ENCODE peak calls at places on chromosomes 1 and 21, in six cellular contexts. Z, J, W, N, S and U are unnamed samples.

GRCh38 chr1:155177918-155178281 is 4.3 kb downstream of the TRIM46 start:
- DNase-seq in J (no peak), Z (no peak), S (no peak), N (no peak), W (no peak), U (no peak)

GRCh38 chr1:219385786-219386427 is 212.2 kb downstream of the LYPLAL1 start:
- DNase-seq in Z (peak), S (peak), W (no peak), N (peak), J (peak), U (peak)

GRCh38 chr1:208069908-208070307 is 159.0 kb upstream of the CD34 start:
- DNase-seq in S (no peak), N (no peak), W (no peak), J (no peak), Z (no peak), U (no peak)

GRCh38 chr1:14262582-14262981 is 335.9 kb upstream of the KAZN start:
- DNase-seq in N (no peak), Z (no peak), W (no peak), J (no peak), S (peak), U (no peak)

GRCh38 chr1:116902718-116903390 is 6.9 kb upstream of the PTGFRN start:
- DNase-seq in Z (no peak), S (no peak), J (no peak), N (peak), W (no peak), U (no peak)

GRCh38 chr1:14710331-14710730 is 111.8 kb downstream of the KAZN start:
- DNase-seq in Z (no peak), N (no peak), S (no peak), W (no peak), J (no peak), U (no peak)

GRCh38 chr1:202671388-202671787 is 38.9 kb downstream of the SYT2 start:
- DNase-seq in S (no peak), J (peak), W (no peak), Z (no peak), N (no peak), U (no peak)

GRCh38 chr1:27557596-27558340 is 46.2 kb downstream of the AHDC1 start:
- DNase-seq in J (no peak), W (no peak), S (no peak), N (no peak), Z (no peak), U (no peak)

GRCh38 chr1:109927908-109928307 is 17.3 kb downstream of the CSF1 start:
- DNase-seq in W (no peak), N (no peak), J (peak), Z (no peak), S (no peak), U (no peak)

GRCh38 chr21:27171704-27172103 is 204.8 kb upstream of the ADAMTS5 start:
- DNase-seq in N (no peak), Z (no peak), J (no peak), S (no peak), W (no peak), U (no peak)

GRCh38 chr1:56758135-56758534 is 61.1 kb downstream of the FYB2 start:
- DNase-seq in S (no peak), J (peak), N (peak), W (no peak), Z (no peak), U (no peak)

GRCh38 chr21:34946385-34947121 is 102.5 kb downstream of the RUNX1 start:
- DNase-seq in Z (peak), S (no peak), J (no peak), N (no peak), W (no peak), U (no peak)

GRCh38 chr1:64042331-64043100 is 160.9 kb upstream of the UBE2U start:
- DNase-seq in Z (no peak), J (peak), W (no peak), S (no peak), N (no peak), U (no peak)

GRCh38 chr1:32012709-32013385 is 821 bp upstream of the KHDRBS1 start:
- DNase-seq in W (no peak), J (no peak), S (no peak), N (no peak), Z (no peak), U (no peak)

GRCh38 chr1:205286335-205286950 is 35.1 kb downstream of the NUAK2 start:
- DNase-seq in W (no peak), N (peak), J (no peak), Z (peak), S (no peak), U (peak)

GRCh38 chr1:165875171-165875570 is 47.8 kb downstream of the UCK2 start:
- DNase-seq in W (no peak), Z (peak), S (no peak), J (peak), N (peak), U (no peak)

GRCh38 chr1:176735201-176735600 is 272.2 kb downstream of the PAPPA2 start:
- DNase-seq in N (no peak), S (no peak), J (no peak), W (no peak), Z (no peak), U (no peak)

GRCh38 chr21:17711896-17712295 is 99.2 kb upstream of the BTG3 start:
- DNase-seq in W (no peak), N (no peak), J (no peak), S (no peak), Z (no peak), U (no peak)

GRCh38 chr1:18944810-18945209 is 11.7 kb downstream of the IFFO2 start:
- DNase-seq in J (no peak), W (no peak), S (no peak), Z (no peak), N (no peak), U (no peak)

GRCh38 chr1:118210051-118210722 is 25.2 kb upstream of the SPAG17 start:
- DNase-seq in N (no peak), Z (no peak), W (no peak), S (no peak), J (no peak), U (no peak)

GRCh38 chr1:209862598-209863498 is 35.1 kb downstream of the UTP25 start:
- DNase-seq in J (no peak), S (no peak), W (no peak), N (no peak), Z (no peak), U (no peak)

GRCh38 chr1:62746086-62746808 is 37.7 kb upstream of the ATG4C start:
- DNase-seq in Z (no peak), S (peak), W (no peak), J (no peak), N (peak), U (peak)

GRCh38 chr1:62744594-62745577 is 39.0 kb upstream of the ATG4C start:
- DNase-seq in W (no peak), Z (no peak), S (no peak), J (no peak), N (no peak), U (no peak)

GRCh38 chr1:62746809-62747138 is 37.2 kb upstream of the ATG4C start:
- DNase-seq in S (no peak), N (no peak), W (no peak), Z (no peak), J (no peak), U (no peak)
- TF ChIP-seq CTCF in S (no peak), N (no peak), W (no peak), Z (peak), J (no peak), U (no peak)

DNA sequence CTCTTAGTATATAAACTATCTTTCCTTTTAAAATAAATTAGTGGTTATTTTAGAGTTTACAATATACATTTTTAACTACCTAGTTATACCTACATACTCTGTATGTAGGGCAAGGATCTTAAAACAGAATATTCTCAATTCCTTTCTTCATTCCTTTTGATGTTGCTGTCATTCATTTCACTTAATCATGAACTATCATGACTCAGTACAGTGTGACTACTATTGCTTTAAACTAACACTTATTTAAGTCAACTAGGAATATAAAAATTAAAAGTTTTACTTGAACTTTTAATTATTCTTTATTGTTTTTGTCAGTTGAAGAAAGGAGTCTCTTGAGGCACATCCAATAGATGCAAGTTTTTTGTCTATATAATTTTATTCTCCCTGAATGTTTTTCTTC is 726.4 kb downstream of the BRINP3 start:
- DNase-seq in W (no peak), J (no peak), Z (no peak), N (no peak), S (no peak), U (no peak)
- TF ChIP-seq CTCF in W (no peak), J (no peak), Z (no peak), N (no peak), S (no peak), U (no peak)

GRCh38 chr1:43488165-43488564 is 34.4 kb upstream of the HYI start:
- DNase-seq in J (no peak), S (no peak), W (no peak), N (no peak), Z (no peak), U (no peak)
- TF ChIP-seq CTCF in J (no peak), S (no peak), W (no peak), N (no peak), Z (no peak), U (no peak)

DNA sequence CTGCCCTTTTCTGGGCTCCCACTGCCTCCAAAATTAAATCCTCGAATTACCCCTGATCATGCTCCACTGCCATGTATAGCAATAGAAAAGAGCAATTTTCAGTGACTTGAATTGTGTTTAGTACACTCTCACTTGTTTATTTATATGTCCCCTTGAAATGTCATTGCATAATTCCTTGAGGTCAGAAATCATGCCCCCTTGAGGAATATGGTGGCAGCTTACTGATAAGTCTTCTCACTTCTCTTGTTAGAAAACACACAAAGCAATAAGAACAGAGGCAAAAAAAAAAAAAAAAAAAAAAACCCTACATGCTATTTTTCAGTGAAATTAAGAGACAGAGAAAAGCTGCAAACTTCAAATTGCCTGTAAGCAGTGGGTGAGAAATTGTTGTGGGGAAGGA is 37.5 kb downstream of the GPR88 start:
- DNase-seq in W (no peak), N (peak), J (no peak), Z (no peak), S (no peak), U (no peak)
- TF ChIP-seq CTCF in W (no peak), N (no peak), J (no peak), Z (no peak), S (no peak), U (peak)

DNA sequence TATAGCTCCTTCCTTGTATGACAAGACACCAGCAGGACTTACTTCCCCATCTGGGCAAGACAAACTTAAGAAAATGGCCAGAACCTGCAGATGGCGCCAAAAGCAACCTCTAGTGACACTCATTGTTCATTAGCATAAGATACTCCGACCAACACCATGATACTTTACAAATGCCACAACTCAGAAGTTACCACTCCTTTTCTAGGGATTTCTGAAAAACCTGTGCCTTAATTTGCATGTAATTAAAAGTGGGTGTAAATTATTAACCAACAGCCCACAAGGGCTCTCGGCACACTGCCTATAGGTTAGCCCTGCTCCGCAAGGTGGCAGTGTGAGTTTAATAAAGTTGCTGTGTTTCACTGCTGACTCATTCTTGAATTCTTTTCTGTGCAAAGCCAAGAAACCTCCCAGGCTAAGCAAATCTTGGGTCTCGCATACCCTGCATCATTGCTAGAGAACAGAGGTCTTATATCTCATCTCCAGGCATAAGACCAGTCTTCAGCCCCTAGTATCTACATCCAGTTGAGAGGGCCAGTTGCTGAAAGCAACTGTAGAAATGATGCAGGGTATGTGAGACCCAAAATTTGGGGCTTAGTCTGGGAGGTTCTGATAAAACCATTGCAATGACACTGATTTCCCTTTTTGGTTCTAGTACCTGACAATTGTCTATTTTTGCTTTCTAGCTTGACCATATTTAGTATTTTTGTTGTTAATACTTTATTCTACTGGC is 86.4 kb downstream of the FAF1 start:
- DNase-seq in N (peak), Z (peak), W (no peak), S (peak), J (peak), U (peak)
- TF ChIP-seq CTCF in N (peak), Z (peak), W (peak), S (peak), J (peak), U (peak)

GRCh38 chr1:248268178-248268577 is 9.6 kb downstream of the OR2T33 start:
- DNase-seq in Z (no peak), J (no peak), N (no peak), W (no peak), S (no peak), U (no peak)
- TF ChIP-seq CTCF in Z (no peak), J (no peak), N (no peak), W (no peak), S (no peak), U (peak)

GRCh38 chr1:89735449-89735848 is 85.4 kb upstream of the LRRC8D start:
- DNase-seq in J (no peak), Z (no peak), N (no peak), W (no peak), S (no peak), U (no peak)

GRCh38 chr1:89732643-89733222 is 88.1 kb upstream of the LRRC8D start:
- DNase-seq in W (no peak), J (no peak), Z (no peak), S (no peak), N (peak), U (no peak)

GRCh38 chr1:89736937-89737733 is 83.7 kb upstream of the LRRC8D start:
- DNase-seq in N (no peak), W (no peak), S (no peak), Z (no peak), J (no peak), U (no peak)

GRCh38 chr1:89733748-89734147 is 87.1 kb upstream of the LRRC8D start:
- DNase-seq in S (no peak), W (no peak), Z (no peak), N (no peak), J (no peak), U (no peak)

DNA sequence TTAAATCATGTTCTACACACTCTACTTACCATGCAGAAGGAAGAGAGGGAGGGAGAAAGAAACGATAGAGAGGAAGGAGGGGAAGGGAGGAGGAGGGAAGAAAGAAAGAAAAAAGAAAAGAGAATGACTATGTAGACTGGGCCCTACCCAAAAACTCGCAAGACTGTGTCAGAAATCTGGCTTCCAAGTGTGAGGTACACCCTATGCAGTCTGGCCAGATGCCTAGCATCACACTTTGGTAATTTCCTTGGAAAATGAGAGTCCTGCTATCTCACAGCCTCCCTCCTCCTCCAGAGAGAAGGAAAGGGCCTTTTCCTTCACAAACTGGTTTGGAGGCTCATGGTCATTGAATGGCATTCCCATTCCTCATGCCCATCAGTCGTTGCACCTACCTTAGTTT is 86.4 kb upstream of the LRRC8D start:
- DNase-seq in W (no peak), J (no peak), S (no peak), Z (no peak), N (no peak), U (no peak)
- TF ChIP-seq CTCF in W (no peak), J (no peak), S (no peak), Z (no peak), N (no peak), U (no peak)

GRCh38 chr1:94095744-94096469 is 25.0 kb downstream of the ABCA4 start:
- DNase-seq in J (peak), W (no peak), S (no peak), Z (no peak), N (no peak), U (no peak)

GRCh38 chr1:94094466-94095111 is 26.4 kb downstream of the ABCA4 start:
- DNase-seq in N (no peak), Z (no peak), W (no peak), J (peak), S (no peak), U (no peak)

GRCh38 chr1:94096797-94097549 is 24.0 kb downstream of the ABCA4 start:
- DNase-seq in J (no peak), N (no peak), S (no peak), W (no peak), Z (no peak), U (no peak)

GRCh38 chr1:94093996-94094395 is 27.0 kb downstream of the ABCA4 start:
- DNase-seq in N (no peak), W (no peak), Z (no peak), S (no peak), J (no peak), U (no peak)

GRCh38 chr1:94095112-94095637 is 25.8 kb downstream of the ABCA4 start:
- DNase-seq in J (peak), S (no peak), W (no peak), N (no peak), Z (no peak), U (no peak)
- TF ChIP-seq CTCF in J (no peak), S (no peak), W (no peak), N (no peak), Z (no peak), U (no peak)

DNA sequence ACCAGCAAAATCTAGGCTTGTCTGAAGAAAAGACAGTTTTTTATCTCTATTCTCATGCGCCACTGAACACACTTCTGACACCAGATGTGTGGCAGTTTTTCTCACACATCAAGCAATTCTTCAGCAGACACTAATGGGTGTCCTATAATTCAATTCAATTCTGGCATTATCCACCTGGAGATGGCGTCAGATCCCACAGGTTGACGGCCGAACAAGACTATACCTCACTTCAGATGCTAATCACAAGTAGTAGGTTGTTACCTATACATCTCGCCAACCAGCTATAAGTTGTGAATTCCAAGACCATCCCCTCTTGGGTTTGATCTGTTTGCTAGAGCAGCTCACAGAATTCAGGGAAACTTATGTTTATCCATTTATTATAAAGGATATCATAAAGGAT is 89.9 kb upstream of the ARTN start:
- DNase-seq in W (no peak), S (no peak), J (no peak), N (no peak), Z (no peak), U (no peak)
- TF ChIP-seq CTCF in W (no peak), S (no peak), J (no peak), N (no peak), Z (no peak), U (no peak)

GRCh38 chr1:8598060-8598724 is 219.2 kb downstream of the RERE start:
- DNase-seq in Z (no peak), W (no peak), J (peak), N (no peak), S (no peak), U (no peak)
- TF ChIP-seq CTCF in Z (no peak), W (no peak), J (peak), N (no peak), S (no peak), U (no peak)